ENCODE peak calls at places on chromosomes 16 and 17, in ten cellular contexts. U is foreskin fibroblast; V is choroid plexus epithelial cell; O is stimulated activated CD8-positive, alpha-beta memory T cell treated with anti-CD3 and anti-CD28 coated beads, Interleukin-15, amount 100 ng/mL, for 24 hours; X is fibroblast of mammary gland; P is NCI-H2081; S is T-helper 1 cell; N is T-cell; F is stimulated activated naive CD8-positive, alpha-beta T cell treated with anti-CD3 and anti-CD28 coated beads, Interleukin-15, Interleukin-2, amounts not matched to agents 100 U/mL and 50 U/mL, for 24 hours; K is NCI-H774. A is an unnamed sample.

GRCh38 chr17:27549251-27549919 is 81.6 kb upstream of the LGALS9 start:
- DNase-seq in X (no peak), S (no peak), V (no peak), F (no peak), K (no peak), O (no peak), P (no peak), U (no peak), N (no peak), A (peak)

GRCh38 chr16:88764913-88765349 is 20.1 kb downstream of the PIEZO1 start:
- DNase-seq in U (no peak), V (no peak), F (no peak), N (no peak), K (no peak), P (no peak), O (no peak), X (no peak), S (no peak), A (no peak)

GRCh38 chr17:27647755-27648154 is 16.8 kb downstream of the LGALS9 start:
- DNase-seq in N (no peak), P (no peak), O (no peak), F (no peak), K (no peak), S (no peak), U (no peak), V (no peak), X (no peak), A (no peak)

GRCh38 chr16:67170168-67170947 is at the start of gene NOL3:
- DNase-seq in P (peak), S (no peak), K (peak), X (peak), U (peak), O (no peak), V (peak), F (peak), N (no peak), A (peak)

GRCh38 chr17:5793899-5794298 is 209.6 kb upstream of the NLRP1 start:
- DNase-seq in U (no peak), X (peak), P (no peak), N (no peak), S (no peak), F (no peak), K (peak), O (no peak), V (peak), A (no peak)

GRCh38 chr16:47034455-47034854 is 61.0 kb upstream of the DNAJA2 start:
- DNase-seq in P (no peak), S (no peak), X (no peak), K (no peak), O (no peak), U (no peak), N (no peak), F (no peak), V (no peak), A (peak)

GRCh38 chr16:77158293-77158692 is 32.7 kb upstream of the MON1B start:
- DNase-seq in U (no peak), O (no peak), F (no peak), P (no peak), X (no peak), S (no peak), V (no peak), N (no peak), K (no peak), A (no peak)

GRCh38 chr17:30220414-30220813 is 15.1 kb downstream of the SLC6A4 start:
- DNase-seq in N (no peak), V (no peak), S (no peak), F (no peak), K (no peak), P (no peak), X (no peak), U (no peak), O (no peak), A (peak)

GRCh38 chr17:58706351-58707140 is 14.1 kb downstream of the RAD51C start:
- DNase-seq in V (no peak), S (no peak), U (no peak), K (no peak), X (no peak), F (no peak), N (no peak), P (no peak), O (no peak), A (peak)

GRCh38 chr17:33725675-33726271 is 432.7 kb upstream of the ASIC2 start:
- DNase-seq in X (peak), P (peak), S (no peak), U (no peak), V (peak), F (peak), O (no peak), K (peak), N (no peak), A (no peak)

GRCh38 chr16:88924834-88925539 is 52.0 kb downstream of the CBFA2T3 start:
- DNase-seq in F (peak), O (no peak), N (no peak), K (no peak), U (peak), V (peak), P (peak), S (no peak), X (peak), A (peak)

GRCh38 chr17:78935419-78936323 is 10.5 kb upstream of the TIMP2 start:
- DNase-seq in U (peak), X (peak), P (no peak), S (no peak), F (no peak), K (no peak), O (no peak), N (no peak), V (peak), A (no peak)

GRCh38 chr17:81481011-81481799 is 31.4 kb downstream of the ACTG1 start:
- DNase-seq in O (no peak), X (peak), U (peak), V (peak), K (peak), F (peak), S (peak), N (peak), P (peak), A (no peak)

GRCh38 chr17:46991618-46992017 is 12.6 kb upstream of the RPRML start:
- DNase-seq in N (no peak), U (no peak), X (no peak), F (no peak), K (no peak), P (no peak), S (no peak), V (no peak), O (no peak), A (no peak)

GRCh38 chr17:3893003-3893719 is at the start of gene CAMKK1:
- DNase-seq in K (peak), X (peak), V (peak), O (peak), U (peak), F (peak), S (peak), N (peak), P (peak), A (peak)

GRCh38 chr17:29176500-29177351 is 3.5 kb downstream of the MYO18A start:
- DNase-seq in N (peak), O (peak), U (no peak), K (peak), V (peak), P (peak), X (peak), F (peak), S (peak), A (peak)

GRCh38 chr17:63827801-63828221 is 348 bp upstream of the FTSJ3 start:
- DNase-seq in O (no peak), S (no peak), F (no peak), K (no peak), N (no peak), U (no peak), P (no peak), X (no peak), V (no peak), A (no peak)

GRCh38 chr17:28716740-28717577 is 709 bp downstream of the RAB34 start:
- DNase-seq in U (peak), S (no peak), K (no peak), P (no peak), O (no peak), N (no peak), X (peak), V (peak), F (no peak), A (no peak)

GRCh38 chr16:89001117-89002027 is 24.4 kb upstream of the CBFA2T3 start:
- DNase-seq in S (no peak), X (no peak), O (no peak), F (no peak), K (no peak), P (no peak), V (no peak), N (no peak), U (no peak), A (no peak)

GRCh38 chr16:9053006-9053601 is 38.3 kb upstream of the HAPSTR1 start:
- DNase-seq in V (peak), N (no peak), P (no peak), U (peak), S (no peak), O (no peak), F (peak), X (peak), K (peak), A (no peak)

GRCh38 chr17:35041390-35041789 is 22.1 kb downstream of the RFFL start:
- DNase-seq in K (no peak), O (no peak), U (no peak), P (no peak), N (no peak), F (no peak), V (no peak), S (no peak), X (no peak), A (no peak)

GRCh38 chr16:8622315-8622656 is 788 bp downstream of the METTL22 start:
- DNase-seq in V (no peak), U (no peak), X (no peak), O (no peak), P (no peak), S (no peak), F (no peak), N (no peak), K (no peak), A (no peak)

GRCh38 chr16:89691231-89691985 is 4.9 kb downstream of the CDK10 start:
- DNase-seq in U (no peak), X (no peak), F (peak), P (no peak), N (no peak), V (no peak), K (no peak), O (no peak), S (no peak), A (peak)

GRCh38 chr16:14131774-14132695 is 60.9 kb downstream of the MRTFB start:
- DNase-seq in P (no peak), O (no peak), N (no peak), S (no peak), U (no peak), F (no peak), K (no peak), V (no peak), X (peak), A (no peak)

GRCh38 chr16:56029026-56029425 is 153.9 kb upstream of the CES5A start:
- DNase-seq in K (no peak), X (no peak), V (no peak), O (no peak), S (no peak), P (no peak), U (no peak), F (no peak), N (no peak), A (no peak)

GRCh38 chr17:41211845-41212466 is 14.5 kb upstream of the KRTAP9-2 start:
- DNase-seq in F (no peak), U (peak), K (peak), V (peak), X (peak), P (no peak), O (no peak), S (no peak), N (no peak), A (no peak)

GRCh38 chr16:4957420-4957719 is 760 bp upstream of the SEC14L5 start:
- DNase-seq in X (no peak), P (no peak), V (no peak), S (no peak), U (no peak), K (no peak), O (no peak), F (no peak), N (no peak), A (no peak)

GRCh38 chr17:56786989-56787482 is 46.7 kb downstream of the C17orf67 start:
- DNase-seq in X (peak), P (no peak), V (peak), K (no peak), F (peak), S (no peak), U (peak), N (no peak), O (no peak), A (no peak)

GRCh38 chr17:17993366-17993765 is 20.7 kb downstream of the DRC3 start:
- DNase-seq in X (peak), O (no peak), N (no peak), P (no peak), V (no peak), F (no peak), S (no peak), K (no peak), U (no peak), A (peak)

GRCh38 chr16:57802635-57803412 is 533 bp upstream of the KIFC3 start:
- DNase-seq in N (no peak), U (no peak), K (no peak), O (no peak), P (no peak), V (peak), S (no peak), X (peak), F (no peak), A (no peak)

GRCh38 chr17:77837917-77838316 is 120.6 kb upstream of the TNRC6C start:
- DNase-seq in P (no peak), F (no peak), S (no peak), N (no peak), X (no peak), K (no peak), U (no peak), V (no peak), O (no peak), A (peak)

GRCh38 chr16:50747206-50747956 is 5.5 kb downstream of the CYLD start:
- DNase-seq in K (no peak), O (no peak), V (peak), U (no peak), S (no peak), N (no peak), F (no peak), X (peak), P (no peak), A (no peak)